ENCODE peak calls at places on chromosomes 16 and 17, in seven cellular contexts. K, W, X, S, U, T and J are unnamed samples.

GRCh38 chr17:81397314-81398169 is 2.3 kb downstream of the BAHCC1 start:
- DNase-seq in U (peak; percentile 84), S (peak; percentile 81), T (peak; percentile 45), K (peak; percentile 62), X (peak; percentile 88), W (peak; percentile 94), J (peak; percentile 97)

GRCh38 chr17:1182831-1183578 is 3.2 kb upstream of the ABR start:
- DNase-seq in X (no peak), U (no peak), K (no peak), S (no peak), W (no peak), T (no peak), J (no peak)

GRCh38 chr16:86016201-86016965 is 117.4 kb downstream of the IRF8 start:
- DNase-seq in X (peak; percentile 69), K (peak; percentile 70), S (peak; percentile 82), W (peak; percentile 62), U (peak; percentile 55), T (peak; percentile 80), J (peak; percentile 76)

GRCh38 chr17:16470302-16470701 is 21.7 kb downstream of the LRRC75A start:
- DNase-seq in X (peak; percentile 37), S (no peak), T (no peak), U (no peak), W (no peak), K (no peak), J (no peak)

GRCh38 chr17:38868968-38869646 is 751 bp upstream of the LASP1 start:
- DNase-seq in S (peak; percentile 94), X (peak; percentile 96), U (peak; percentile 99), K (peak; percentile 88), W (peak; percentile 95), T (peak; percentile 94), J (peak; percentile 95)

GRCh38 chr16:57781349-57781740 is 20.9 kb downstream of the KIFC3 start:
- DNase-seq in U (no peak), W (no peak), K (no peak), T (no peak), S (no peak), X (no peak), J (no peak)

GRCh38 chr17:55285340-55286301 is 20.9 kb downstream of the HLF start:
- DNase-seq in K (peak; percentile 68), T (peak; percentile 71), S (no peak), W (no peak), U (no peak), X (no peak), J (no peak)

GRCh38 chr17:8911205-8911604 is 43.7 kb upstream of the PIK3R6 start:
- DNase-seq in T (no peak), K (no peak), X (no peak), S (no peak), U (no peak), W (no peak), J (no peak)

GRCh38 chr17:78379134-78379497 is 667 bp downstream of the PGS1 start:
- DNase-seq in W (no peak), X (no peak), K (peak; percentile 95), S (peak; percentile 98), T (peak; percentile 62), U (no peak), J (peak; percentile 66)

GRCh38 chr17:51322390-51323029 is 62.2 kb downstream of the UTP18 start:
- DNase-seq in U (no peak), T (peak; percentile 56), S (no peak), X (peak; percentile 55), K (peak; percentile 7), W (peak; percentile 8), J (peak; percentile 85)

GRCh38 chr16:11224894-11225676 is 30.9 kb downstream of the SOCS1 start:
- DNase-seq in K (peak; percentile 28), T (no peak), U (no peak), W (no peak), S (peak; percentile 59), X (no peak), J (no peak)

DNA sequence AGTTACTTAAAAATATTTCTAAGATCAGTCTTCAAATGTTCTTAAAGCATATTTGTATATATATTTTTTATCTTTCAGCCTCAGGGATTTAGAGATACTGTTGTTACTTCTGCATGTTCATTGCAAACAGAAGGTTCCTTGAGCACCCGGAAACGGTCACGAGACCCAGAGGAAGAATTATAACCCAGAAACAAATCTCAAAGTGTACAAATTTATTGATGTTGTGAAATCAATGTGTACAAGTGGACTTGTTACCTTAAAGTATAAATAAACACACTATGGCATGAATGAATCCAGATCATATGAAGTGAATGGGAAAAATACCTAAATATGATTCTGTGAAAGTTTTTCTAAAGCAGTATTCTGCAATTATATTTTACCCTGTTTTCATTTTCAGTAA is 21.6 kb upstream of the PPM1E start:
- DNase-seq in T (no peak), X (no peak), S (no peak), K (no peak), W (no peak), U (no peak), J (no peak)
- H2BK120ac ChIP-seq in T (no peak overlapping the region), X (no peak overlapping the region), S (no peak overlapping the region), K (no peak overlapping the region), W (no peak overlapping the region), U (no peak overlapping the region), J (no peak overlapping the region)

DNA sequence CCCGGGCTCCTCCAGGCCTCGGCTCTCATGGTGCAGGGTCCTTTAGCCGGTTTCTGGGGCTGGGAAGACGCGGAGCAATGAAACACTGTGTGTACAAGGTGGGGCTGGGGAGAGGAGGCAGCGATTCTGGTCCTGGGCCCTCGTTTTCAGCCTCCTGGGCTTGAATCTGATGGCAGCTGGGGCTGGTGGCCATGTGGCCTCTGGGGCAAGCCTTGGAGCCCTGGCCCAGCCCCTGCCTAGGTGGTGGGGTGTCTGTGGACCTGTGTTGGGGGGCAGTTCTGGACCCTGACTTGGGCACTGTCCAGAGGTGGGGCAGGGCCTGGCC is 4.1 kb downstream of the FOXJ1 start:
- DNase-seq in K (no peak), T (no peak), W (no peak), U (no peak), S (no peak), X (no peak), J (no peak)
- H3K4me2 ChIP-seq in K (no peak overlapping the region), T (no peak overlapping the region), W (no peak overlapping the region), U (peak overlapping the region; percentile 97), S (no peak overlapping the region), X (no peak overlapping the region), J (no peak overlapping the region)

DNA sequence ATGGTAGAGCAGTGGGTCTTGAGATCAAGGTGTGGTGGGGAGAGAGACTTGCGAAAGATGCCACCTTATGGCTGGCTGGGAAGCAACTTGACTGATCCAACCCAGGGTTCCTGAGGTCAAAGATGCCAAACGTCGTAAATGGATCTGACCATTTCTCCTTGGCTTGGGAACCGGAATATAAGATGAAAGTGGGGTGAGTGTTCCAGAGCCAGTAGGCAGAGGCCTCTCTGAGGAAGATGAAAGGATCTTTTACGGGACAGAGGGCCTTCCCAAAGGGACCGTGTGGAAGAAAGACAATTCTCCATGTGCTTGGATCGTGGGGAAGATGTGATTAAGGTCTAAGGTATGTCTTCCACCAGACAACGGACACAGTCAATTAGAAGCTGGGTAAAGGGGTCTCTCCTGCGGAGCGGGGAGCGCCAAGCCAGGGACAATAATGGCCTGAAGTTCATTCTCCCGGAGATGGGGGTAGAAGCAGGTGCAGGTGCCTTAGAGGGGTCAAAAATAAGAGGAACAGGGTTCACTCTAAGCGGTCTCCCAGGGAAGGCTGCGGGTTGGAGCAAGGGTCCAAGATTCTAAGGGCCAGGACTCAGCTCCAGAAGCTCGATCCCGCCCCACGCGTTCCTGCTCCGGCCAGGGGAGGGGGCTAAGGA is 802 bp downstream of the FXR2 start:
- DNase-seq in U (no peak), T (peak; percentile 44), X (no peak), W (peak; percentile 24), K (peak; percentile 50), S (peak; percentile 63), J (peak; percentile 43)
- H2BK120ac ChIP-seq in U (no peak overlapping the region), T (peak overlapping the region; percentile 19), X (no peak overlapping the region), W (no peak overlapping the region), K (peak overlapping the region; percentile 3), S (peak overlapping the region; percentile 83), J (no peak overlapping the region)

GRCh38 chr17:41369023-41369422 is 590 bp downstream of the KRT33B start:
- DNase-seq in W (no peak), K (no peak), T (no peak), U (no peak), X (no peak), S (no peak), J (no peak)

GRCh38 chr17:41366070-41366469 is 3.5 kb downstream of the KRT33B start:
- DNase-seq in S (no peak), U (no peak), X (no peak), W (no peak), T (no peak), K (no peak), J (no peak)

GRCh38 chr17:41363881-41364280 is 5.7 kb downstream of the KRT33B start:
- DNase-seq in T (peak; percentile 65), K (no peak), U (no peak), S (no peak), X (no peak), W (no peak), J (no peak)

GRCh38 chr17:41369713-41370112 is at the start of gene KRT33B:
- DNase-seq in K (no peak), U (no peak), X (no peak), W (no peak), S (no peak), T (no peak), J (no peak)

DNA sequence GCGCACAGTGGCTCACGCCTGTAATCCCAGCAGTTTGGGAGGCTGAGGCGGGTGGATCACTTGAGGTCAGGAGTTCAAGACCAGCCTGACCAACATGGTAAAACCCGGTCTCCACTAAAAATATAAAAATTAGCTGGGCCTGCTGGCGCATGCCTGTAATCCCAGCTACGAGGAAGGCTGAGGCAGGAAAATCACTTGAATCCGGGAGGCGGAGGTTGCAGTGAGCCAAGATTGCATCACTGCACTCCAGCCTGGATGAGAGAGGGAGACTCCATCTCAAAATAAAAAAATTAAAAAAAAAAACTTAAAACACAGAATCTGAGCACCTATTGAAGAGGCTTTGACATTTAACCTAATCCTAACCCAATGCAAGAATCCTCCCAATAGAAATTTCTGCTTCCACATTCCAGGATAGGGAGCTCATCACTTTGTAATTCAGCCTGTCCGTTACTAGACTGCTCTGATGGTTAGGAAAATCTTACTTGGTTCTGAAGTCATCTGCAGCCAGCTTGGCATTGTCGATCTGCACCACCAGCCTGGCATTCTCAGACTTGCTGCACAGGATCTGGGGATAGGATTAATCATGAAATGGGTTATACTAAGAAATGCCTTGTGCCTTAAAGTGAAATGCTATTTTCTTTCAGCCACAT is 2.1 kb downstream of the KRT33B start:
- DNase-seq in W (no peak), U (no peak), X (no peak), S (peak; percentile 60), T (peak; percentile 62), K (peak; percentile 69), J (peak; percentile 60)
- H3K4me2 ChIP-seq in W (no peak overlapping the region), U (no peak overlapping the region), X (no peak overlapping the region), S (no peak overlapping the region), T (no peak overlapping the region), K (peak overlapping the region; percentile 27), J (no peak overlapping the region)

GRCh38 chr17:6508026-6508425 is 48.3 kb downstream of the PITPNM3 start:
- DNase-seq in S (no peak), T (peak; percentile 2), X (peak; percentile 31), K (no peak), U (no peak), W (no peak), J (no peak)

GRCh38 chr17:6510321-6511023 is 45.9 kb downstream of the PITPNM3 start:
- DNase-seq in T (peak; percentile 11), W (no peak), S (peak; percentile 58), K (peak; percentile 28), U (no peak), X (peak; percentile 31), J (no peak)

GRCh38 chr17:6508519-6509294 is 47.6 kb downstream of the PITPNM3 start:
- DNase-seq in T (no peak), K (no peak), S (no peak), U (no peak), W (no peak), X (peak; percentile 30), J (no peak)

GRCh38 chr17:6509921-6510320 is 46.4 kb downstream of the PITPNM3 start:
- DNase-seq in T (no peak), X (no peak), W (no peak), S (no peak), U (no peak), K (no peak), J (no peak)

GRCh38 chr17:6509295-6509771 is 47.0 kb downstream of the PITPNM3 start:
- DNase-seq in T (no peak), K (peak; percentile 37), X (peak; percentile 75), S (no peak), U (no peak), W (no peak), J (no peak)
- H2BK120ac ChIP-seq in T (no peak overlapping the region), K (peak overlapping the region; percentile 59), X (no peak overlapping the region), S (no peak overlapping the region), U (no peak overlapping the region), W (no peak overlapping the region), J (no peak overlapping the region)